ENCODE peak calls at places on chromosomes 5 and 9, in nine cellular contexts. U, F, R, S, E, V, G, A and J are unnamed samples.

GRCh38 chr5:2738700-2739359 is 12.6 kb downstream of the IRX2 start:
- DNase-seq in U (no peak), F (no peak), R (no peak), S (no peak), E (no peak), V (no peak), G (no peak), A (peak), J (no peak)

GRCh38 chr5:113264061-113264460 is 170.7 kb downstream of the TSSK1B start:
- DNase-seq in U (no peak), F (no peak), R (no peak), S (peak), E (no peak), V (no peak), G (no peak), A (no peak), J (no peak)

GRCh38 chr9:99489043-99489378 is 266.9 kb downstream of the SEC61B start:
- DNase-seq in U (no peak), F (no peak), R (no peak), S (peak), E (no peak), V (no peak), G (no peak), A (no peak), J (no peak)

GRCh38 chr9:92669527-92669889 is 423 bp downstream of the IPPK start:
- DNase-seq in U (no peak), F (peak), R (no peak), S (no peak), E (peak), V (peak), G (no peak), A (no peak), J (no peak)

GRCh38 chr5:142012186-142012785 is 541 bp downstream of the GNPDA1 start:
- DNase-seq in U (peak), F (peak), R (peak), S (no peak), E (peak), V (peak), G (peak), A (no peak), J (no peak)

GRCh38 chr9:92026206-92027002 is 76.4 kb upstream of the ROR2 start:
- DNase-seq in U (no peak), F (no peak), R (no peak), S (no peak), E (no peak), V (no peak), G (no peak), A (no peak), J (no peak)

GRCh38 chr5:1227669-1228068 is 2.5 kb downstream of the SLC6A18 start:
- DNase-seq in U (peak), F (no peak), R (no peak), S (no peak), E (no peak), V (peak), G (no peak), A (no peak), J (no peak)

GRCh38 chr9:121288874-121289553 is 21.1 kb downstream of the GSN start:
- DNase-seq in U (no peak), F (no peak), R (peak), S (peak), E (peak), V (peak), G (peak), A (peak), J (peak)

GRCh38 chr9:98248737-98249474 is 6.5 kb downstream of the TBC1D2 start:
- DNase-seq in U (peak), F (no peak), R (peak), S (peak), E (peak), V (peak), G (peak), A (no peak), J (peak)

GRCh38 chr9:70031141-70031545 is 12.5 kb upstream of the MAMDC2 start:
- DNase-seq in U (peak), F (no peak), R (no peak), S (no peak), E (no peak), V (no peak), G (no peak), A (no peak), J (no peak)

GRCh38 chr5:150407097-150407720 is 5.5 kb downstream of the CD74 start:
- DNase-seq in U (no peak), F (no peak), R (no peak), S (no peak), E (no peak), V (no peak), G (no peak), A (no peak), J (no peak)

GRCh38 chr9:108056805-108057386 is 567.3 kb upstream of the KLF4 start:
- DNase-seq in U (peak), F (no peak), R (no peak), S (no peak), E (no peak), V (no peak), G (no peak), A (no peak), J (no peak)

GRCh38 chr5:76818844-76819831 is at the start of gene F2RL1:
- DNase-seq in U (peak), F (peak), R (peak), S (no peak), E (peak), V (peak), G (peak), A (no peak), J (peak)

GRCh38 chr5:14039576-14039975 is 95.1 kb upstream of the DNAH5 start:
- DNase-seq in U (peak), F (no peak), R (no peak), S (no peak), E (no peak), V (no peak), G (no peak), A (no peak), J (no peak)

GRCh38 chr5:14545890-14546289 is 35.7 kb upstream of the OTULINL start:
- DNase-seq in U (no peak), F (no peak), R (no peak), S (no peak), E (no peak), V (no peak), G (no peak), A (no peak), J (no peak)

GRCh38 chr9:92896037-92896436 is 18.2 kb upstream of the ZNF484 start:
- DNase-seq in U (no peak), F (no peak), R (no peak), S (no peak), E (no peak), V (no peak), G (no peak), A (peak), J (no peak)

GRCh38 chr5:56819027-56819881 is 3.9 kb downstream of the MAP3K1 start:
- DNase-seq in U (peak), F (no peak), R (no peak), S (no peak), E (no peak), V (no peak), G (no peak), A (no peak), J (no peak)

GRCh38 chr5:56816546-56817081 is 1.3 kb downstream of the MAP3K1 start:
- DNase-seq in U (peak), F (peak), R (peak), S (no peak), E (peak), V (peak), G (peak), A (peak), J (peak)

GRCh38 chr5:56815657-56816545 is 552 bp downstream of the MAP3K1 start:
- DNase-seq in U (no peak), F (peak), R (peak), S (no peak), E (no peak), V (no peak), G (no peak), A (no peak), J (no peak)

GRCh38 chr5:56817306-56817986 is 2.1 kb downstream of the MAP3K1 start:
- DNase-seq in U (no peak), F (no peak), R (no peak), S (no peak), E (no peak), V (no peak), G (no peak), A (no peak), J (no peak)

GRCh38 chr5:56818409-56819026 is 3.2 kb downstream of the MAP3K1 start:
- DNase-seq in U (no peak), F (no peak), R (no peak), S (no peak), E (no peak), V (no peak), G (no peak), A (no peak), J (no peak)
- TF ChIP-seq CTCF in U (peak), F (no peak), R (no peak), S (peak), E (peak), V (peak), G (no peak), A (peak), J (peak)

DNA sequence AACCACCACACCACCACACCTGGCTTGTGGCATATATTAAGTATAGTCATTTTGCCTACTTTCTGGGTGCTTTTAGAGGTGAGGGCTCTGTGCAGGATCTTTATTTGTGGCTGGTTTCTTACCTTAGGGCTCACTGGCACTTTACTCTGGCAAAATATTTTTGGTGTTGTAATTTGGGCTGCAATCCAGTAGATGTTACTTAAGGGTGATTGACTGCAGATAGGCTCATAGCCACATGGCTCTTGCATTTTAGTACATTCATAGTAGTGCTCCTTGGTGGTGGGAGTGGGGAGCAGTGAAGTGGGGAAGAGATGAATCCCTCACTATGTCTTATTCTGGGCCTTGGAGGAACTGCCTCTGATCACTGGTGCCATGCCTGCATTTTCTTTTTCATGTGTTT is 376.1 kb upstream of the GRIN3A start:
- DNase-seq in U (no peak), F (no peak), R (no peak), S (no peak), E (no peak), V (no peak), G (no peak), A (no peak), J (no peak)
- TF ChIP-seq CTCF in U (no peak), F (no peak), R (no peak), S (no peak), E (no peak), V (no peak), G (no peak), A (no peak), J (no peak)

GRCh38 chr9:83708515-83709158 is 879 bp upstream of the UBQLN1 start:
- DNase-seq in U (peak), F (no peak), R (peak), S (no peak), E (peak), V (peak), G (peak), A (no peak), J (peak)

GRCh38 chr9:83715794-83716193 is 8.0 kb upstream of the UBQLN1 start:
- DNase-seq in U (no peak), F (no peak), R (no peak), S (no peak), E (no peak), V (no peak), G (no peak), A (no peak), J (no peak)

GRCh38 chr9:83715221-83715620 is 7.5 kb upstream of the UBQLN1 start:
- DNase-seq in U (no peak), F (no peak), R (no peak), S (no peak), E (no peak), V (no peak), G (no peak), A (no peak), J (no peak)

DNA sequence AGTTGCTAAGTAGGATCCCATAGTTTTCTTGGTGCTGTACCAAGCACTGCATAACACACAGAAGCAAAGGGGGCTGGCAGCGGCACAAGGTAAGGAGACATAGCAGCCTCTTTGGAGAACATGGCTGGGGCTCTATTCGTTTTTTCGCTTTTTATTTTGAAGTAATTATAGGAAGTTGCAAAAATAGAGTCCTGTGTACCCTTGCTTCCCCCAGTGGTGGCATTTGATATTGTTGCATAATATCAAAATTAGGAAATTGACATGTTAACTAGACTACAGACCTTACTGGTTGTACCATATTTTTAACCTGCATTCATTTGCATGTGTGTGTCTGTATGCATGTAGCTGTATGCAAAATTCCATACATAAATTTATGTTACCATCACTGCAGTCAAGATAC is 6.6 kb upstream of the UBQLN1 start:
- DNase-seq in U (peak), F (no peak), R (no peak), S (no peak), E (no peak), V (no peak), G (no peak), A (no peak), J (no peak)
- TF ChIP-seq CTCF in U (peak), F (no peak), R (no peak), S (peak), E (peak), V (no peak), G (peak), A (peak), J (peak)

GRCh38 chr9:137956688-137957385 is 79.3 kb downstream of the CACNA1B start:
- DNase-seq in U (no peak), F (no peak), R (no peak), S (no peak), E (no peak), V (no peak), G (no peak), A (no peak), J (no peak)
- TF ChIP-seq CTCF in U (no peak), F (no peak), R (no peak), S (no peak), E (no peak), V (no peak), G (no peak), A (no peak), J (no peak)

GRCh38 chr9:128455849-128456612 is at the start of gene ODF2:
- DNase-seq in U (peak), F (peak), R (peak), S (peak), E (peak), V (peak), G (peak), A (peak), J (peak)
- TF ChIP-seq CTCF in U (no peak), F (no peak), R (no peak), S (no peak), E (no peak), V (no peak), G (no peak), A (no peak), J (no peak)

DNA sequence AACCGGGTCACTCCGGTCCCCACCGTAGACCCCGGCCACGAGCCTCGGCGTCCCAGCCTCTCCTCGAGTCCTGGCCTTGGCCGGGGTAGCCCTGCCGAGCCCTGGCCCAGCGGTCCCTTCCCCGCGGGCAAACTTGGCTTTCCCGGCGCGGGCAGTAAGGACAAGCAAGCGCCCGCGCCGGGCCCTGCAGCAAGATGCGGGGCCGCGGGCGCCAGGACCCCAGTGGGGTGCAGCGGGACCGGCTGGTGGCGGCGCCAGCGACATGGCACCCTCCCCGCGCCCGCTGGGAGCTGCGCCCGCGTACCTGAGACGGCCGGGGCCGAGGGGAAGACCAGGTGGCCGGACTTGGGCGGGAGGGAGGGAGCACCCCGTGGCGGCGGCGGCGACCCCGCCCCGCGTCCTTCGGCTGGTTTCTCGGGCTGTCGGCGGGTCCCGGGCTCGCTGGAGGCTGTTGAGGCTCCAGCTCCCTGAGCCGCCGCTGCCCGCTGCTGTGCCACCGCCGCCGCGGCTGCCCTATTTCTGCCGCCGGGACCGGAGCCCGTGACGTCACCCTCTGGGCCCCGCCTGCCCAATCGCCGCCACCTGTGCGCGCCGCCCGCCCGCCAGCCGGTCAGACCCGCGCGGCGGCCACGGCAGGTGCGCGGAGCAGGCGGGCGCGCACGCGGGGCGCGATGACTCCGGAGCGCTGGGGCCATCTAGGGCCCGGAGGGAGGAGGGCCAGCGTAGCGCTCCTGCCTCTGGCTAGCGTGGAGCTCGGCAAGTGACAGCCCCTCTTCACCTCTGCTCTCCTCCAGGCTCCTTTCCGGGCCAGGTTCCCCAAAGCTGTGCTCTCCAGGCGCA is at the start of gene FSTL4:
- DNase-seq in U (peak), F (peak), R (no peak), S (no peak), E (no peak), V (peak), G (no peak), A (no peak), J (no peak)
- TF ChIP-seq CTCF in U (no peak), F (no peak), R (no peak), S (no peak), E (no peak), V (no peak), G (no peak), A (no peak), J (no peak)

DNA sequence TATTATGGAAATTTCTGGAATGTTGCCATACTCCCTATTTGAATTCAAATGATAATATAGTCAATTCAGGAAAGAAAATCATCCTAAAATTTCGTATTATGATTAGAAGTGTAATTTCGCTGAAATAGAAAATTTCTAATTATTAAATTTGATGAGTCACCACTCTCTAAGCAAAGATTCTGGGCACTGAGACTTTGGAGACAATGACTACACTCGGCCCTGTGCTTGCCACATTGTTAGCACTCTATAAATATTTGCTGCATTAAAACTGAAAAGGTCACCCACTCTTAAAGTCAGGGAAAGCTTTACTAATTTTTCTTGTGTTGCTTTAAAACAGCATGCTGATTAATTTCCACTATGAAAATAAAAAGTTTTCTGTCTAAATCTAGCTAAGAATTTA is 240.3 kb downstream of the TLE4 start:
- DNase-seq in U (peak), F (no peak), R (no peak), S (no peak), E (no peak), V (no peak), G (no peak), A (no peak), J (no peak)
- TF ChIP-seq CTCF in U (no peak), F (no peak), R (no peak), S (no peak), E (no peak), V (no peak), G (no peak), A (no peak), J (no peak)

GRCh38 chr5:145680169-145680568 is 155.0 kb downstream of the PRELID2 start:
- DNase-seq in U (peak), F (no peak), R (no peak), S (no peak), E (no peak), V (no peak), G (no peak), A (no peak), J (no peak)
- TF ChIP-seq CTCF in U (peak), F (no peak), R (no peak), S (peak), E (peak), V (peak), G (peak), A (peak), J (peak)

DNA sequence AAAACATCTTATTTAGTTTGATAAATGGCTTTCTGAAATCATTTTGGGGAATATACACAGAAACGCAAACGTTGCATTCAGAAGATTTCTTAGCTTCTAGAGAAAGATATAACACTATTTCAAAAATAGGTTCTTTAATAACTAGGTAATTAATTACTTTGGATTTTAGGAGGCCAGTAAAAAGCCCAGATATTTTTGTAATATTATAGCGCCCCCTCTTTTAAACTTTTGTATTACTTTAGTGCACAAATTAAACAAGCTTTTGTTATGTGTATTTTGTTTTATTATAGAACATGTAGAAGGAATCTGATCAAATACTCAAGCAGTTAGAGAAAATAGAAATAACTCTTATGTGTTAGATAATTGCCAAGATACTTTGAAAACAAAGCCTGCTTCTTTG is 57.7 kb downstream of the COMMD10 start:
- DNase-seq in U (no peak), F (no peak), R (no peak), S (no peak), E (no peak), V (no peak), G (no peak), A (no peak), J (no peak)
- TF ChIP-seq CTCF in U (no peak), F (no peak), R (no peak), S (no peak), E (no peak), V (no peak), G (no peak), A (peak), J (no peak)

DNA sequence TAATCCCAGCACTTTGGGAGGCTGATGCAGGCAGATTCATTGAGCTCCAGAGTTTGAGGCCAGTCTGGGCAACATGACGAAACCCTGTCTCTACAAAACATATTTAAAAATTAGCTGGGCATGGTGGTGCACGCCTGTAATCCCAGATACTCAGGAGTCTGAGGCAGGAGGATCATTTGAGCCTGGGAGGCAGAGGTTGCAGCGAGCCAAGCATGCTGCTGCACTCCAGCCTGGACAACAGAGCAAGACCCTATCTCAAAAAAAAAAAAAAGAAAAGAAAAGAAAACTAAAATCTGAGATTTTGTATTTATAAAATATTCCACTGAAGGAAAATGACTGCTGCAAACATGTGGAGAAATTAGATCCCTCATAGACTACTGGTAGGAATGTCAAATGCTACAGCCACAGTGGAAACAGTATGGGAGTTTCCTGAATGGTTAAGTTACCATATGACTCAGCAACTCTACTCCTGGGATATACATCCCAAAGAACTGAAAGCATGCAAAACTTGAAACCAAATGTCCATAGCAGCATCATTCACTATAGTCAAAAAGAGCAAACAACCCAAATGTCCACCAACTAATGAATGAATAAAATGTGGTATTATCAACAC is 106.1 kb downstream of the UBAP2 start:
- DNase-seq in U (peak), F (no peak), R (no peak), S (peak), E (no peak), V (no peak), G (no peak), A (no peak), J (no peak)
- TF ChIP-seq CTCF in U (peak), F (no peak), R (no peak), S (peak), E (no peak), V (no peak), G (no peak), A (peak), J (no peak)